ENCODE peak calls at places on chromosome 18, in ten cellular contexts. One of them, this sample, is unnamed.

GRCh38 chr18:79252904-79253633 is 142.7 kb upstream of the NFATC1 start:
- DNase-seq in activated CD4-positive, CD25-positive, alpha-beta regulatory T cell treated with anti-CD3 and anti-CD28 coated beads, Interleukin-2, amount 50 U/mL, for 16 hours: no peak
- DNase-seq in right cardiac atrium: peak; percentile 42
- DNase-seq in cardiac muscle cell: no peak
- DNase-seq in HEK293T: no peak
- DNase-seq in substantia nigra: no peak
- DNase-seq in HTR-8/SVneo: no peak
- DNase-seq in GDM1: no peak
- DNase-seq in ACHN: no peak
- DNase-seq in naive thymus-derived CD8-positive, alpha-beta T cell: no peak
- DNase-seq in this sample: no peak

GRCh38 chr18:74897971-74898657 is 300.4 kb downstream of the ZNF407 start:
- DNase-seq in right cardiac atrium: no peak
- DNase-seq in activated CD4-positive, CD25-positive, alpha-beta regulatory T cell treated with anti-CD3 and anti-CD28 coated beads, Interleukin-2, amount 50 U/mL, for 16 hours: no peak
- DNase-seq in substantia nigra: no peak
- DNase-seq in naive thymus-derived CD8-positive, alpha-beta T cell: no peak
- DNase-seq in GDM1: no peak
- DNase-seq in ACHN: peak; percentile 8
- DNase-seq in HEK293T: no peak
- DNase-seq in cardiac muscle cell: peak; percentile 38
- DNase-seq in HTR-8/SVneo: peak; percentile 10
- DNase-seq in this sample: no peak

GRCh38 chr18:23207191-23207955 is 72.1 kb downstream of the CABLES1 start:
- DNase-seq in GDM1: no peak
- DNase-seq in substantia nigra: no peak
- DNase-seq in ACHN: no peak
- DNase-seq in cardiac muscle cell: no peak
- DNase-seq in right cardiac atrium: no peak
- DNase-seq in HTR-8/SVneo: no peak
- DNase-seq in activated CD4-positive, CD25-positive, alpha-beta regulatory T cell treated with anti-CD3 and anti-CD28 coated beads, Interleukin-2, amount 50 U/mL, for 16 hours: no peak
- DNase-seq in naive thymus-derived CD8-positive, alpha-beta T cell: no peak
- DNase-seq in HEK293T: peak; percentile 74
- DNase-seq in this sample: no peak

GRCh38 chr18:12011962-12012549 is 30.7 kb downstream of the IMPA2 start:
- DNase-seq in naive thymus-derived CD8-positive, alpha-beta T cell: no peak
- DNase-seq in substantia nigra: no peak
- DNase-seq in GDM1: no peak
- DNase-seq in HEK293T: no peak
- DNase-seq in right cardiac atrium: no peak
- DNase-seq in HTR-8/SVneo: no peak
- DNase-seq in ACHN: no peak
- DNase-seq in activated CD4-positive, CD25-positive, alpha-beta regulatory T cell treated with anti-CD3 and anti-CD28 coated beads, Interleukin-2, amount 50 U/mL, for 16 hours: no peak
- DNase-seq in cardiac muscle cell: no peak
- DNase-seq in this sample: peak; percentile 88

GRCh38 chr18:79402977-79403722 is 7.4 kb downstream of the NFATC1 start:
- DNase-seq in HEK293T: no peak
- DNase-seq in substantia nigra: peak; percentile 51
- DNase-seq in activated CD4-positive, CD25-positive, alpha-beta regulatory T cell treated with anti-CD3 and anti-CD28 coated beads, Interleukin-2, amount 50 U/mL, for 16 hours: no peak
- DNase-seq in right cardiac atrium: peak; percentile 94
- DNase-seq in HTR-8/SVneo: no peak
- DNase-seq in cardiac muscle cell: peak; percentile 36
- DNase-seq in GDM1: no peak
- DNase-seq in ACHN: no peak
- DNase-seq in naive thymus-derived CD8-positive, alpha-beta T cell: no peak
- DNase-seq in this sample: peak; percentile 88

GRCh38 chr18:79819951-79820351 is 22.2 kb downstream of the KCNG2 start:
- DNase-seq in naive thymus-derived CD8-positive, alpha-beta T cell: no peak
- DNase-seq in cardiac muscle cell: peak; percentile 6
- DNase-seq in HEK293T: no peak
- DNase-seq in activated CD4-positive, CD25-positive, alpha-beta regulatory T cell treated with anti-CD3 and anti-CD28 coated beads, Interleukin-2, amount 50 U/mL, for 16 hours: no peak
- DNase-seq in GDM1: peak; percentile 27
- DNase-seq in right cardiac atrium: peak; percentile 51
- DNase-seq in HTR-8/SVneo: no peak
- DNase-seq in substantia nigra: no peak
- DNase-seq in ACHN: no peak
- DNase-seq in this sample: no peak

GRCh38 chr18:70931942-70932814 is 643.3 kb downstream of the SOCS6 start:
- DNase-seq in HTR-8/SVneo: no peak
- DNase-seq in naive thymus-derived CD8-positive, alpha-beta T cell: no peak
- DNase-seq in substantia nigra: no peak
- DNase-seq in right cardiac atrium: no peak
- DNase-seq in cardiac muscle cell: peak; percentile 71
- DNase-seq in GDM1: no peak
- DNase-seq in ACHN: peak; percentile 23
- DNase-seq in HEK293T: no peak
- DNase-seq in activated CD4-positive, CD25-positive, alpha-beta regulatory T cell treated with anti-CD3 and anti-CD28 coated beads, Interleukin-2, amount 50 U/mL, for 16 hours: no peak
- DNase-seq in this sample: no peak

GRCh38 chr18:34772887-34773286 is 62.8 kb downstream of the DTNA start:
- DNase-seq in GDM1: peak; percentile 1
- DNase-seq in cardiac muscle cell: peak; percentile 15
- DNase-seq in activated CD4-positive, CD25-positive, alpha-beta regulatory T cell treated with anti-CD3 and anti-CD28 coated beads, Interleukin-2, amount 50 U/mL, for 16 hours: no peak
- DNase-seq in ACHN: no peak
- DNase-seq in HEK293T: no peak
- DNase-seq in HTR-8/SVneo: no peak
- DNase-seq in substantia nigra: no peak
- DNase-seq in right cardiac atrium: no peak
- DNase-seq in naive thymus-derived CD8-positive, alpha-beta T cell: no peak
- DNase-seq in this sample: no peak

GRCh38 chr18:42053188-42053781 is 98.3 kb downstream of the PIK3C3 start:
- DNase-seq in HTR-8/SVneo: peak; percentile 13
- DNase-seq in HEK293T: peak; percentile 20
- DNase-seq in cardiac muscle cell: peak; percentile 80
- DNase-seq in GDM1: peak; percentile 11
- DNase-seq in naive thymus-derived CD8-positive, alpha-beta T cell: peak; percentile 33
- DNase-seq in ACHN: peak; percentile 57
- DNase-seq in substantia nigra: peak; percentile 47
- DNase-seq in right cardiac atrium: peak; percentile 65
- DNase-seq in activated CD4-positive, CD25-positive, alpha-beta regulatory T cell treated with anti-CD3 and anti-CD28 coated beads, Interleukin-2, amount 50 U/mL, for 16 hours: peak; percentile 44
- DNase-seq in this sample: no peak

GRCh38 chr18:9417081-9417841 is 58.1 kb upstream of the RALBP1 start:
- DNase-seq in naive thymus-derived CD8-positive, alpha-beta T cell: no peak
- DNase-seq in cardiac muscle cell: peak; percentile 82
- DNase-seq in right cardiac atrium: peak; percentile 81
- DNase-seq in substantia nigra: no peak
- DNase-seq in ACHN: peak; percentile 90
- DNase-seq in HTR-8/SVneo: no peak
- DNase-seq in activated CD4-positive, CD25-positive, alpha-beta regulatory T cell treated with anti-CD3 and anti-CD28 coated beads, Interleukin-2, amount 50 U/mL, for 16 hours: no peak
- DNase-seq in HEK293T: peak; percentile 12
- DNase-seq in GDM1: no peak
- DNase-seq in this sample: peak; percentile 87

GRCh38 chr18:66495844-66496243 is 108.0 kb downstream of the CDH19 start:
- DNase-seq in activated CD4-positive, CD25-positive, alpha-beta regulatory T cell treated with anti-CD3 and anti-CD28 coated beads, Interleukin-2, amount 50 U/mL, for 16 hours: no peak
- DNase-seq in GDM1: no peak
- DNase-seq in right cardiac atrium: peak; percentile 63
- DNase-seq in ACHN: peak; percentile 61
- DNase-seq in HEK293T: peak; percentile 5
- DNase-seq in cardiac muscle cell: peak; percentile 23
- DNase-seq in HTR-8/SVneo: no peak
- DNase-seq in substantia nigra: peak; percentile 67
- DNase-seq in naive thymus-derived CD8-positive, alpha-beta T cell: no peak
- DNase-seq in this sample: no peak

GRCh38 chr18:79523221-79523737 is 127.5 kb downstream of the NFATC1 start:
- DNase-seq in naive thymus-derived CD8-positive, alpha-beta T cell: peak; percentile 76
- DNase-seq in ACHN: no peak
- DNase-seq in right cardiac atrium: peak; percentile 2
- DNase-seq in GDM1: no peak
- DNase-seq in cardiac muscle cell: no peak
- DNase-seq in substantia nigra: no peak
- DNase-seq in HEK293T: no peak
- DNase-seq in HTR-8/SVneo: no peak
- DNase-seq in activated CD4-positive, CD25-positive, alpha-beta regulatory T cell treated with anti-CD3 and anti-CD28 coated beads, Interleukin-2, amount 50 U/mL, for 16 hours: no peak
- DNase-seq in this sample: peak; percentile 46

GRCh38 chr18:70024829-70025228 is 77.2 kb upstream of the CD226 start:
- DNase-seq in cardiac muscle cell: no peak
- DNase-seq in activated CD4-positive, CD25-positive, alpha-beta regulatory T cell treated with anti-CD3 and anti-CD28 coated beads, Interleukin-2, amount 50 U/mL, for 16 hours: no peak
- DNase-seq in substantia nigra: no peak
- DNase-seq in ACHN: no peak
- DNase-seq in naive thymus-derived CD8-positive, alpha-beta T cell: no peak
- DNase-seq in GDM1: no peak
- DNase-seq in HTR-8/SVneo: no peak
- DNase-seq in right cardiac atrium: no peak
- DNase-seq in HEK293T: no peak
- DNase-seq in this sample: no peak

GRCh38 chr18:48959921-48960920 is 9.5 kb upstream of the SMAD7 start:
- DNase-seq in cardiac muscle cell: peak; percentile 67
- DNase-seq in ACHN: no peak
- DNase-seq in substantia nigra: no peak
- DNase-seq in activated CD4-positive, CD25-positive, alpha-beta regulatory T cell treated with anti-CD3 and anti-CD28 coated beads, Interleukin-2, amount 50 U/mL, for 16 hours: no peak
- DNase-seq in GDM1: no peak
- DNase-seq in naive thymus-derived CD8-positive, alpha-beta T cell: no peak
- DNase-seq in HTR-8/SVneo: no peak
- DNase-seq in right cardiac atrium: no peak
- DNase-seq in HEK293T: no peak
- DNase-seq in this sample: no peak